ENCODE peak calls at places on chromosomes 12 and 14, in nine cellular contexts. G is adrenal gland, C is transverse colon, E is H1, P is gastrocnemius medialis, B is K562, I is prostate gland, N is heart left ventricle, M is A549. L is an unnamed sample.

GRCh38 chr14:90900712-90901111 is 84.5 kb upstream of the TTC7B start:
- DNase-seq in M (no peak), I (no peak), G (no peak), N (no peak), P (no peak), E (no peak), B (no peak), C (no peak), L (no peak)

GRCh38 chr14:71438684-71439083 is 493.5 kb upstream of the RGS6 start:
- DNase-seq in E (no peak), I (no peak), P (no peak), G (no peak), C (no peak), M (no peak), B (no peak), N (no peak), L (peak)

GRCh38 chr14:100148837-100149731 is 10.4 kb downstream of the DEGS2 start:
- DNase-seq in N (no peak), P (no peak), E (no peak), C (no peak), G (no peak), I (no peak), B (no peak), M (no peak), L (no peak)

GRCh38 chr14:69687963-69688649 is 76.7 kb downstream of the SUSD6 start:
- DNase-seq in G (no peak), P (no peak), C (no peak), M (no peak), N (no peak), I (no peak), B (no peak), E (no peak), L (no peak)

GRCh38 chr14:91317381-91318313 is 73.1 kb upstream of the GPR68 start:
- DNase-seq in P (no peak), M (no peak), C (peak), B (no peak), G (peak), E (no peak), I (peak), N (peak), L (peak)

GRCh38 chr12:91990525-91990924 is 155.1 kb downstream of the BTG1 start:
- DNase-seq in G (no peak), B (no peak), E (no peak), N (no peak), I (no peak), M (no peak), C (no peak), P (no peak), L (no peak)

GRCh38 chr12:81573228-81573627 is 185.9 kb downstream of the PPFIA2 start:
- DNase-seq in I (no peak), E (no peak), P (no peak), N (no peak), B (no peak), G (no peak), M (no peak), C (no peak), L (no peak)

GRCh38 chr12:114439833-114440449 is 34.0 kb upstream of the TBX5 start:
- DNase-seq in P (no peak), C (no peak), I (no peak), B (no peak), G (no peak), N (no peak), E (peak), M (no peak), L (no peak)

GRCh38 chr12:12147111-12147510 is 76.4 kb downstream of the BCL2L14 start:
- DNase-seq in P (no peak), N (no peak), C (no peak), M (no peak), G (no peak), E (no peak), I (no peak), B (no peak), L (no peak)

GRCh38 chr12:112855375-112855774 is 51.4 kb upstream of the OAS1 start:
- DNase-seq in M (peak), C (no peak), B (no peak), G (no peak), P (no peak), I (no peak), N (no peak), E (no peak), L (no peak)

GRCh38 chr12:106386836-106387555 is 29.4 kb downstream of the POLR3B start:
- DNase-seq in E (no peak), C (no peak), I (no peak), P (no peak), M (no peak), G (no peak), N (no peak), B (no peak), L (no peak)

GRCh38 chr12:94244165-94245133 is 96.1 kb downstream of the PLXNC1 start:
- DNase-seq in C (peak), B (peak), N (no peak), M (no peak), I (no peak), P (no peak), G (no peak), E (no peak), L (no peak)

GRCh38 chr14:99549684-99550083 is 54.3 kb downstream of the CCDC85C start:
- DNase-seq in I (no peak), G (no peak), M (no peak), B (no peak), P (no peak), C (no peak), E (no peak), N (no peak), L (no peak)

GRCh38 chr12:79295572-79295971 is 395.2 kb downstream of the PAWR start:
- DNase-seq in B (no peak), P (no peak), I (no peak), N (no peak), G (no peak), E (no peak), M (no peak), C (no peak), L (no peak)

GRCh38 chr14:100902792-100903191 is 730 bp downstream of the RTL1 start:
- DNase-seq in C (no peak), N (no peak), P (no peak), B (no peak), G (no peak), I (no peak), M (no peak), E (peak), L (no peak)

GRCh38 chr12:111826982-111827381 is 15.0 kb upstream of the MAPKAPK5 start:
- DNase-seq in E (no peak), C (no peak), M (no peak), N (no peak), B (no peak), I (no peak), P (no peak), G (no peak), L (no peak)

GRCh38 chr14:54568821-54569591 is 2.1 kb downstream of the SAMD4A start:
- DNase-seq in C (peak), M (no peak), G (no peak), B (peak), I (no peak), E (no peak), P (no peak), N (no peak), L (no peak)

GRCh38 chr14:82710257-82710841 is 1176.7 kb upstream of the SEL1L start:
- DNase-seq in N (no peak), B (peak), C (peak), M (peak), I (peak), G (peak), P (no peak), E (peak), L (peak)

GRCh38 chr12:2447861-2448260 is 346.9 kb upstream of the FKBP4 start:
- DNase-seq in G (no peak), B (no peak), E (no peak), N (no peak), C (no peak), P (no peak), I (no peak), M (no peak), L (no peak)

GRCh38 chr14:60025586-60025985 is 66.1 kb upstream of the PCNX4 start:
- DNase-seq in B (no peak), P (no peak), E (no peak), G (no peak), N (no peak), M (no peak), C (no peak), I (no peak), L (no peak)

GRCh38 chr14:65599375-65599774 is 186.8 kb downstream of the FUT8 start:
- DNase-seq in N (no peak), P (no peak), C (no peak), G (no peak), I (no peak), E (no peak), M (no peak), B (no peak), L (no peak)

GRCh38 chr12:95653761-95654546 is 102.7 kb upstream of the USP44 start:
- DNase-seq in I (no peak), B (no peak), C (no peak), P (peak), G (no peak), N (no peak), M (peak), E (no peak), L (no peak)

GRCh38 chr12:12181516-12181915 is 85.3 kb downstream of the LRP6 start:
- DNase-seq in M (no peak), I (no peak), C (no peak), P (no peak), N (no peak), E (no peak), G (no peak), B (no peak), L (no peak)

GRCh38 chr12:41907550-41907949 is 237.1 kb downstream of the GXYLT1 start:
- DNase-seq in P (no peak), G (no peak), M (no peak), E (no peak), I (no peak), C (no peak), B (no peak), N (no peak), L (no peak)

GRCh38 chr14:35158951-35159653 is 36.8 kb downstream of the PRORP start:
- DNase-seq in C (no peak), P (no peak), E (no peak), N (no peak), B (no peak), G (no peak), I (no peak), M (no peak), L (no peak)

GRCh38 chr14:59507063-59507751 is 22.9 kb downstream of the JKAMP start:
- DNase-seq in P (no peak), C (peak), E (peak), I (peak), G (peak), N (no peak), M (peak), B (peak), L (peak)

GRCh38 chr12:16350682-16351081 is 3.2 kb downstream of the MGST1 start:
- DNase-seq in C (no peak), M (peak), I (peak), E (no peak), P (peak), G (no peak), B (no peak), N (no peak), L (peak)

GRCh38 chr12:29148958-29149690 is at the start of gene FAR2:
- DNase-seq in C (peak), G (peak), P (peak), M (peak), E (peak), B (peak), N (peak), I (no peak), L (peak)

GRCh38 chr12:57534991-57535543 is 11.9 kb downstream of the DCTN2 start:
- DNase-seq in M (no peak), G (no peak), I (no peak), E (no peak), C (no peak), P (no peak), B (no peak), N (no peak), L (no peak)

GRCh38 chr12:57536597-57536942 is 10.4 kb downstream of the DCTN2 start:
- DNase-seq in P (no peak), M (no peak), N (no peak), B (no peak), G (no peak), C (no peak), I (no peak), E (no peak), L (no peak)

GRCh38 chr12:57533108-57533507 is 10.5 kb downstream of the MBD6 start:
- DNase-seq in B (no peak), E (no peak), G (no peak), M (no peak), N (no peak), C (no peak), P (no peak), I (no peak), L (no peak)

GRCh38 chr12:57535764-57536596 is 11.0 kb downstream of the DCTN2 start:
- DNase-seq in I (no peak), G (no peak), C (peak), N (no peak), E (no peak), B (no peak), P (no peak), M (no peak), L (no peak)

DNA sequence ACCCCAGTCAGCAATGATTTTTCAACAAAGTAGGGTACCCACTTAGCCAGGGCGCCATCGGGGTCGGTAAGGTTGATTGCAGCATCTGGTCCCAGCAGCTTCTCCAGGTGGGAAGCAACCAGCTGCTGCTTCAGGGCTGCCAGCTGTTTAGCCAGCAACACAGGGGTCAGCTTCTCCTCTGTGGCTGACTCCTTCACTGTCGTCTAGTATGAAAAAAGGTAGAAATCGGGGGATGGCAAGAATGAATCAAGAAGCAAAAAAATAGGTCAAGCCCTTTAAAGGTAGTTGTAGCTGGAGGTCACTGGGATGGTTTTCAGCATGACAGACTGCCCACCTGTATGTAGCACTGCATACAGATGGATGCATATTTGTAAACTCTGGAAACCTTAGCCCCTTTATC is 11.6 kb downstream of the MBD6 start:
- DNase-seq in B (no peak), N (no peak), C (no peak), E (no peak), G (no peak), I (no peak), M (no peak), P (no peak), L (no peak)
- TF ChIP-seq POLR2A in B (no peak), N (no peak), C (no peak), E (no peak), G (no peak), I (no peak), M (no peak), P (no peak), L (no peak)

DNA sequence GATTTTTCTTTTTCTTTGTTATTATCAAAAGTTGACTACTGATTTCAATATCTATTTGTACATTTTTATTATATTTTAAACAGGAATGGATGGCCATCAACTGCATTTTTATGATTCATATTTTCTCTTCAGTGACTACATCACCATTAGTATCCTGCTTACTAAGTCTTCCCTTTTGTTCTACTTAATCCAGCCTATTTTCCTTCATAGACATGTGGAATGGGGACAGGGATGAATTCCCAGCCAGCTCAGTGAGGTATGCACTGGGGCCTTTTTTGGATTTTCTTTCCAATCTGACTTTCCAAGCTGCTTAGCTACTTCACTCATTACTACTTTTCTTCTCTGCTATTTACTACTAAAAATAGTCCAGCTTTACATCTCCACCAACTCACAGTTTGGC is 38.4 kb downstream of the AKAP6 start:
- DNase-seq in I (no peak), E (no peak), C (no peak), P (no peak), M (no peak), G (no peak), B (no peak), N (no peak), L (no peak)
- H3K27ac ChIP-seq in I (no peak), E (no peak), C (no peak), P (no peak), M (no peak), G (no peak), B (no peak), N (no peak), L (no peak)

GRCh38 chr14:21096889-21097615 is 1.4 kb downstream of the ZNF219 start:
- DNase-seq in N (no peak), B (no peak), P (no peak), I (no peak), G (peak), E (no peak), C (no peak), M (no peak), L (no peak)
- H3K4me3 ChIP-seq in N (peak), B (no peak), P (peak), I (peak), G (peak), E (peak), C (peak), M (peak), L (no peak)

GRCh38 chr14:52064174-52064573 is 4.7 kb downstream of the NID2 start:
- DNase-seq in M (no peak), C (no peak), E (no peak), G (no peak), I (no peak), B (no peak), P (no peak), N (no peak), L (no peak)
- TF ChIP-seq POLR2A in M (no peak), C (no peak), E (no peak), G (no peak), I (no peak), B (no peak), P (no peak), N (no peak), L (no peak)

GRCh38 chr14:104802913-104803184 is 1.9 kb downstream of the ZBTB42 start:
- DNase-seq in E (no peak), G (no peak), N (no peak), P (no peak), C (no peak), B (no peak), M (no peak), I (no peak), L (no peak)

GRCh38 chr14:104802120-104802912 is 1.4 kb downstream of the ZBTB42 start:
- DNase-seq in E (no peak), P (no peak), M (no peak), G (no peak), B (no peak), C (no peak), N (peak), I (no peak), L (no peak)

GRCh38 chr14:104799657-104800599 is 973 bp upstream of the ZBTB42 start:
- DNase-seq in N (peak), P (peak), I (peak), G (peak), M (peak), C (peak), B (peak), E (peak), L (peak)

GRCh38 chr14:104800600-104801283 is at the start of gene ZBTB42:
- DNase-seq in I (peak), M (no peak), B (peak), C (peak), E (peak), G (no peak), N (peak), P (peak), L (peak)

DNA sequence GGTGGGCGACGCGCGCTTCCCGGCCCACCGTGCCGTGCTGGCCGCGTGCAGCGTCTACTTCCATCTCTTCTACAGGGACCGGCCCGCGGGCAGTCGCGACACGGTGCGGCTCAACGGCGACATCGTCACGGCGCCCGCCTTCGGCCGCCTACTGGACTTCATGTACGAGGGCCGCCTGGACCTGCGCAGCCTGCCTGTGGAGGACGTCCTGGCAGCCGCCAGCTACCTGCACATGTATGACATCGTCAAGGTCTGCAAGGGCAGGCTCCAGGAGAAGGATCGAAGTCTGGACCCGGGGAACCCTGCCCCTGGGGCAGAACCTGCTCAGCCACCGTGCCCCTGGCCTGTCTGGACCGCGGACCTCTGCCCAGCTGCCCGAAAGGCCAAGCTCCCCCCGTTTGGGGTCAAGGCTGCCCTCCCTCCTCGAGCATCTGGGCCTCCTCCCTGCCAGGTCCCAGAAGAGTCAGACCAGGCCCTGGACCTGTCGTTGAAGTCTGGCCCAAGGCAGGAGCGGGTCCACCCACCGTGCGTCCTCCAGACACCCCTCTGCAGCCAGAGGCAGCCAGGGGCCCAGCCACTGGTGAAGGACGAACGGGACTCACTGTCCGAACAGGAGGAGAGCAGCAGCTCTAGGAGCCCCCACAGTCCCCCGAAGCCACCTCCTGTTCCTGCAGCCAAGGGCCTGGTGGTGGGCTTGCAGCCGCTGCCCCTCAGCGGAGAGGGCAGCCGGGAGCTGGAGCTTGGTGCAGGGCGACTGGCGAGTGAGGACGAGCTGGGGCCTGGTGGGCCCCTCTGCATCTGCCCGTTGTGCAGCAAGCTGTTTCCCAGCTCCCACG is 601 bp downstream of the ZBTB42 start:
- DNase-seq in C (peak), B (peak), E (peak), P (no peak), G (no peak), I (no peak), M (no peak), N (peak), L (peak)
- H3K27ac ChIP-seq in C (peak), B (peak), E (no peak), P (peak), G (peak), I (peak), M (peak), N (peak), L (peak)

GRCh38 chr12:18753481-18754117 is 15.7 kb downstream of the CAPZA3 start:
- DNase-seq in N (no peak), P (no peak), B (no peak), C (no peak), M (no peak), E (peak), G (no peak), I (no peak), L (no peak)
- H3K4me3 ChIP-seq in N (peak), P (no peak), B (no peak), C (no peak), M (no peak), E (no peak), G (no peak), I (no peak), L (no peak)

DNA sequence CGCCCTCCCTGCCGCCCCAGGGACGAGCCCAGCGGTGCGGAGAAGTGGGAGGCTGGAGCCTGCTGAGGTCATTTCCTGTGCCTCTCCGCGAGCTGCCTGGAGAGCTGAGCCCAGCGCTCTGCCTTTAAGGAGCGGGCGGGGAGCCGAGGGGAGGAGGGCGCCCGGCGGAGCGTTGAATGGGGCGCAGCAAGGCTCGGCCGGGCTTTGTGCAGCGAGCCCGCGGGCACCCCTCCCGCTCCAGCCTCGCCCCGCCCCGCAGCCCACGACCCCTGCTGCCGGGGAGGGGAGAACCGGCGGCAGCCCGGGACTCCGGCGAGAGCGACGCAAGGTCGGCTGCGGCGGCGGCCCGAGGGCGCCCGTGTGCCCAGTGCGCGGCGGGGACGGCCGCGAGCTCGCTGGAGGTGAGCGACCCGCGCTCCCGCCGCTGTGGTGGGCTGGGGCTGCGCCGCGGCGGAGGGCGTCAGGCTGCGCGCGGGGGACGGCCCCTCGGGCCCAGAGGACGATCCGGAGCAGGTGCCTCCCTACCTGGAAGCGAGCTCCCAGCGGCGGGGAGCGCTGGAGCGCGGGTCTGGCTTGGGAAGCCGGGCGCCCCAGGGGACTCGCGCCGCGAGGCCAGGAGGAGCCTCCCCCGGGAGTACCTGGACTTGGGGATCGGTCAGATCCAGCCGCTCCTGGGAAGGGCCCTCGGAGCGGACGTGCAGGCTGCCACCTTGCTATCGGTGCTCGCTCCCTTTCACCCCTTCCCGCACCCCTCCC is at the start of gene PLEKHH1:
- DNase-seq in B (peak), P (peak), C (peak), G (peak), M (peak), I (peak), E (peak), N (peak), L (peak)
- TF ChIP-seq POLR2A in B (peak), P (peak), C (peak), G (peak), M (peak), I (peak), E (peak), N (no peak), L (peak)

L was measured in body of pancreas.